ENCODE peak calls at places on chromosomes 1 and 21, in four cellular contexts. E is EL, V is OCI-LY7, X is HEK293T. O is an unnamed sample.

GRCh38 chr1:153922076-153922837 is 515 bp downstream of the GATAD2B start:
- DNase-seq in V (peak), E (peak), X (peak), O (no peak)

GRCh38 chr1:164721037-164721496 is 162.1 kb downstream of the PBX1 start:
- DNase-seq in E (no peak), V (no peak), X (no peak), O (no peak)

GRCh38 chr21:18986197-18986596 is 582.6 kb upstream of the TMPRSS15 start:
- DNase-seq in E (no peak), V (no peak), X (no peak), O (peak)

GRCh38 chr1:180309338-180309737 is 79.3 kb downstream of the LHX4 start:
- DNase-seq in E (peak), X (no peak), V (no peak), O (peak)

GRCh38 chr21:25573409-25574206 is 33.7 kb downstream of the MRPL39 start:
- DNase-seq in V (peak), X (peak), E (peak), O (peak)

GRCh38 chr21:42009018-42009830 is 936 bp downstream of the ZBTB21 start:
- DNase-seq in E (peak), X (peak), V (peak), O (peak)

GRCh38 chr1:82018319-82018718 is 217.6 kb downstream of the ADGRL2 start:
- DNase-seq in X (no peak), V (no peak), E (no peak), O (no peak)

GRCh38 chr21:42534901-42535378 is 21.3 kb downstream of the SLC37A1 start:
- DNase-seq in X (no peak), V (peak), E (no peak), O (no peak)

GRCh38 chr21:27277122-27277521 is 310.2 kb upstream of the ADAMTS5 start:
- DNase-seq in V (no peak), X (no peak), E (peak), O (no peak)

GRCh38 chr1:41540886-41541591 is 56.6 kb upstream of the EDN2 start:
- DNase-seq in X (no peak), E (no peak), V (no peak), O (peak)

GRCh38 chr1:229230893-229231753 is 39.8 kb upstream of the RAB4A start:
- DNase-seq in X (no peak), E (no peak), V (no peak), O (peak)

GRCh38 chr21:27359141-27359540 is 392.3 kb upstream of the ADAMTS5 start:
- DNase-seq in E (peak), X (no peak), V (no peak), O (no peak)

GRCh38 chr1:61142726-61143500 is 60.6 kb downstream of the NFIA start:
- DNase-seq in X (no peak), E (no peak), V (no peak), O (no peak)

GRCh38 chr1:115670476-115671175 is 28.9 kb downstream of the VANGL1 start:
- DNase-seq in X (no peak), E (no peak), V (no peak), O (peak)

GRCh38 chr1:25786887-25787286 is 13.1 kb upstream of the SELENON start:
- DNase-seq in E (peak), X (no peak), V (no peak), O (no peak)

GRCh38 chr21:46151261-46151988 is 4.0 kb downstream of the FTCD start:
- DNase-seq in E (no peak), V (no peak), X (no peak), O (no peak)

GRCh38 chr1:211925016-211925415 is 94.5 kb upstream of the LPGAT1 start:
- DNase-seq in V (peak), E (no peak), X (no peak), O (no peak)

GRCh38 chr1:210866532-210866931 is 267.4 kb downstream of the KCNH1 start:
- DNase-seq in X (no peak), V (no peak), E (no peak), O (no peak)

GRCh38 chr1:201785291-201785690 is 43.7 kb upstream of the IPO9 start:
- DNase-seq in V (no peak), X (no peak), E (no peak), O (no peak)

GRCh38 chr1:8723010-8723409 is 94.4 kb downstream of the RERE start:
- DNase-seq in X (no peak), E (no peak), V (no peak), O (no peak)

GRCh38 chr1:113792986-113793385 is 19.3 kb downstream of the RSBN1 start:
- DNase-seq in X (no peak), V (no peak), E (peak), O (peak)

GRCh38 chr1:233673146-233673946 is 59.4 kb downstream of the KCNK1 start:
- DNase-seq in V (no peak), E (no peak), X (no peak), O (no peak)

GRCh38 chr1:41102653-41103052 is 81.1 kb upstream of the SLFNL1 start:
- DNase-seq in E (peak), X (no peak), V (no peak), O (no peak)

GRCh38 chr1:5273280-5274003 is 619.0 kb downstream of the AJAP1 start:
- DNase-seq in X (no peak), E (no peak), V (peak), O (no peak)

GRCh38 chr1:6907201-6907600 is 121.9 kb downstream of the CAMTA1 start:
- DNase-seq in V (no peak), X (no peak), E (no peak), O (no peak)

GRCh38 chr1:18646776-18647410 is 16.2 kb downstream of the PAX7 start:
- DNase-seq in E (no peak), X (no peak), V (no peak), O (no peak)

GRCh38 chr1:91402023-91402422 is 2.6 kb downstream of the HFM1 start:
- DNase-seq in X (no peak), E (peak), V (peak), O (peak)

GRCh38 chr1:161827786-161828185 is 61.7 kb downstream of the ATF6 start:
- DNase-seq in V (no peak), X (no peak), E (peak), O (no peak)

GRCh38 chr1:203217139-203217621 is 12.3 kb downstream of the CHIT1 start:
- DNase-seq in E (no peak), X (no peak), V (no peak), O (no peak)

GRCh38 chr1:15949453-15950245 is 26.3 kb downstream of the ZBTB17 start:
- DNase-seq in E (peak), X (no peak), V (peak), O (peak)

GRCh38 chr1:33358771-33359503 is 38.0 kb upstream of the A3GALT2 start:
- DNase-seq in V (no peak), X (no peak), E (peak), O (no peak)

GRCh38 chr1:40939320-40940059 is 40.0 kb upstream of the CTPS1 start:
- DNase-seq in X (no peak), E (peak), V (no peak), O (no peak)

GRCh38 chr1:173411835-173412742 is 65.0 kb upstream of the PRDX6 start:
- DNase-seq in E (peak), X (no peak), V (peak), O (peak)

GRCh38 chr1:222643603-222643936 is 25.7 kb downstream of the MIA3 start:
- DNase-seq in E (no peak), V (no peak), X (peak), O (no peak)